ENCODE peak calls at places on chromosome 9, in ten cellular contexts. One of them, this sample, is unnamed.

GRCh38 chr9:136052433-136052880 is 42.6 kb downstream of the NACC2 start:
- DNase-seq in GM20000: no peak
- DNase-seq in heart right ventricle: no peak
- DNase-seq in GM13977: peak
- DNase-seq in CD14-positive monocyte: peak
- DNase-seq in GM13976: peak
- DNase-seq in D721Med: no peak
- DNase-seq in RWPE1: peak
- DNase-seq in H9: peak
- DNase-seq in choroid plexus epithelial cell: no peak
- DNase-seq in this sample: no peak

GRCh38 chr9:131673531-131673930 is 66.3 kb downstream of the RAPGEF1 start:
- DNase-seq in CD14-positive monocyte: no peak
- DNase-seq in GM20000: no peak
- DNase-seq in heart right ventricle: no peak
- DNase-seq in RWPE1: no peak
- DNase-seq in GM13976: no peak
- DNase-seq in H9: no peak
- DNase-seq in GM13977: no peak
- DNase-seq in choroid plexus epithelial cell: no peak
- DNase-seq in D721Med: no peak
- DNase-seq in this sample: no peak

GRCh38 chr9:27451207-27451792 is 72.8 kb upstream of the IFNK start:
- DNase-seq in CD14-positive monocyte: no peak
- DNase-seq in GM13977: no peak
- DNase-seq in H9: no peak
- DNase-seq in GM20000: no peak
- DNase-seq in RWPE1: no peak
- DNase-seq in GM13976: no peak
- DNase-seq in heart right ventricle: no peak
- DNase-seq in choroid plexus epithelial cell: no peak
- DNase-seq in D721Med: no peak
- DNase-seq in this sample: no peak

GRCh38 chr9:94780516-94780950 is 54.0 kb downstream of the AOPEP start:
- DNase-seq in CD14-positive monocyte: no peak
- DNase-seq in RWPE1: no peak
- DNase-seq in choroid plexus epithelial cell: no peak
- DNase-seq in GM13977: no peak
- DNase-seq in GM13976: no peak
- DNase-seq in H9: no peak
- DNase-seq in D721Med: no peak
- DNase-seq in GM20000: no peak
- DNase-seq in heart right ventricle: peak
- DNase-seq in this sample: no peak

GRCh38 chr9:571066-571465 is 270.4 kb upstream of the DMRT1 start:
- DNase-seq in H9: no peak
- DNase-seq in D721Med: no peak
- DNase-seq in RWPE1: no peak
- DNase-seq in GM20000: no peak
- DNase-seq in GM13977: no peak
- DNase-seq in heart right ventricle: no peak
- DNase-seq in CD14-positive monocyte: no peak
- DNase-seq in choroid plexus epithelial cell: no peak
- DNase-seq in GM13976: no peak
- DNase-seq in this sample: no peak

GRCh38 chr9:121537283-121537682 is 37.6 kb upstream of the GGTA1 start:
- DNase-seq in RWPE1: no peak
- DNase-seq in GM13977: no peak
- DNase-seq in D721Med: no peak
- DNase-seq in heart right ventricle: no peak
- DNase-seq in CD14-positive monocyte: no peak
- DNase-seq in choroid plexus epithelial cell: no peak
- DNase-seq in GM20000: no peak
- DNase-seq in H9: no peak
- DNase-seq in GM13976: no peak
- DNase-seq in this sample: no peak

GRCh38 chr9:79107911-79108676 is 463.7 kb upstream of the TLE4 start:
- DNase-seq in D721Med: no peak
- DNase-seq in H9: no peak
- DNase-seq in CD14-positive monocyte: no peak
- DNase-seq in choroid plexus epithelial cell: no peak
- DNase-seq in GM20000: no peak
- DNase-seq in heart right ventricle: no peak
- DNase-seq in RWPE1: no peak
- DNase-seq in GM13977: no peak
- DNase-seq in GM13976: no peak
- DNase-seq in this sample: no peak

GRCh38 chr9:120362446-120362845 is 217.5 kb downstream of the CDK5RAP2 start:
- DNase-seq in CD14-positive monocyte: no peak
- DNase-seq in choroid plexus epithelial cell: peak
- DNase-seq in GM20000: no peak
- DNase-seq in heart right ventricle: no peak
- DNase-seq in GM13977: no peak
- DNase-seq in D721Med: no peak
- DNase-seq in H9: no peak
- DNase-seq in GM13976: no peak
- DNase-seq in RWPE1: no peak
- DNase-seq in this sample: no peak

GRCh38 chr9:86749530-86750275 is 197.6 kb downstream of the GAS1 start:
- DNase-seq in heart right ventricle: peak
- DNase-seq in GM13977: no peak
- DNase-seq in H9: no peak
- DNase-seq in D721Med: no peak
- DNase-seq in RWPE1: no peak
- DNase-seq in GM13976: no peak
- DNase-seq in GM20000: no peak
- DNase-seq in CD14-positive monocyte: no peak
- DNase-seq in choroid plexus epithelial cell: peak
- DNase-seq in this sample: no peak

GRCh38 chr9:107260437-107261081 is 22.5 kb upstream of the RAD23B start:
- DNase-seq in heart right ventricle: no peak
- DNase-seq in GM20000: peak
- DNase-seq in RWPE1: no peak
- DNase-seq in CD14-positive monocyte: no peak
- DNase-seq in GM13976: peak
- DNase-seq in D721Med: no peak
- DNase-seq in H9: no peak
- DNase-seq in choroid plexus epithelial cell: no peak
- DNase-seq in GM13977: peak
- DNase-seq in this sample: peak

GRCh38 chr9:2181794-2182193 is 166.6 kb downstream of the SMARCA2 start:
- DNase-seq in CD14-positive monocyte: no peak
- DNase-seq in choroid plexus epithelial cell: peak
- DNase-seq in H9: peak
- DNase-seq in D721Med: no peak
- DNase-seq in RWPE1: peak
- DNase-seq in GM13976: no peak
- DNase-seq in GM13977: no peak
- DNase-seq in heart right ventricle: no peak
- DNase-seq in GM20000: no peak
- DNase-seq in this sample: no peak

GRCh38 chr9:106970219-106970975 is 107.4 kb downstream of the ZNF462 start:
- DNase-seq in GM13977: no peak
- DNase-seq in GM13976: no peak
- DNase-seq in H9: no peak
- DNase-seq in D721Med: no peak
- DNase-seq in heart right ventricle: no peak
- DNase-seq in RWPE1: no peak
- DNase-seq in CD14-positive monocyte: no peak
- DNase-seq in GM20000: no peak
- DNase-seq in choroid plexus epithelial cell: peak
- DNase-seq in this sample: no peak

GRCh38 chr9:81771606-81772005 is 82.3 kb upstream of the TLE1 start:
- DNase-seq in H9: no peak
- DNase-seq in D721Med: no peak
- DNase-seq in CD14-positive monocyte: no peak
- DNase-seq in GM13976: no peak
- DNase-seq in RWPE1: no peak
- DNase-seq in GM20000: no peak
- DNase-seq in heart right ventricle: no peak
- DNase-seq in GM13977: no peak
- DNase-seq in choroid plexus epithelial cell: peak
- DNase-seq in this sample: no peak

GRCh38 chr9:103992938-103993595 is 101.0 kb upstream of the SMC2 start:
- DNase-seq in D721Med: no peak
- DNase-seq in GM13976: no peak
- DNase-seq in CD14-positive monocyte: no peak
- DNase-seq in GM20000: no peak
- DNase-seq in H9: no peak
- DNase-seq in GM13977: no peak
- DNase-seq in heart right ventricle: no peak
- DNase-seq in choroid plexus epithelial cell: no peak
- DNase-seq in RWPE1: no peak
- DNase-seq in this sample: no peak

GRCh38 chr9:108534741-108535140 is 321.0 kb downstream of the ACTL7B start:
- DNase-seq in CD14-positive monocyte: no peak
- DNase-seq in GM20000: no peak
- DNase-seq in RWPE1: peak
- DNase-seq in GM13976: no peak
- DNase-seq in H9: no peak
- DNase-seq in heart right ventricle: no peak
- DNase-seq in choroid plexus epithelial cell: peak
- DNase-seq in GM13977: no peak
- DNase-seq in D721Med: no peak
- DNase-seq in this sample: no peak

GRCh38 chr9:134358026-134358967 is 32.0 kb downstream of the RXRA start:
- DNase-seq in heart right ventricle: peak
- DNase-seq in D721Med: no peak
- DNase-seq in RWPE1: peak
- DNase-seq in GM13976: no peak
- DNase-seq in GM13977: no peak
- DNase-seq in GM20000: no peak
- DNase-seq in CD14-positive monocyte: no peak
- DNase-seq in H9: no peak
- DNase-seq in choroid plexus epithelial cell: no peak
- DNase-seq in this sample: no peak

GRCh38 chr9:98775831-98776441 is 20.4 kb downstream of the ANKS6 start:
- DNase-seq in GM13977: peak
- DNase-seq in heart right ventricle: peak
- DNase-seq in H9: peak
- DNase-seq in choroid plexus epithelial cell: peak
- DNase-seq in GM20000: peak
- DNase-seq in GM13976: peak
- DNase-seq in CD14-positive monocyte: no peak
- DNase-seq in RWPE1: peak
- DNase-seq in D721Med: peak
- DNase-seq in this sample: no peak

GRCh38 chr9:91425270-91425669 is 1.6 kb upstream of the NFIL3 start:
- DNase-seq in H9: no peak
- DNase-seq in CD14-positive monocyte: no peak
- DNase-seq in GM20000: no peak
- DNase-seq in D721Med: no peak
- DNase-seq in heart right ventricle: no peak
- DNase-seq in GM13976: no peak
- DNase-seq in RWPE1: no peak
- DNase-seq in GM13977: no peak
- DNase-seq in choroid plexus epithelial cell: no peak
- DNase-seq in this sample: no peak

GRCh38 chr9:130885422-130886375 is 10.9 kb downstream of the QRFP start:
- DNase-seq in D721Med: no peak
- DNase-seq in GM13977: no peak
- DNase-seq in RWPE1: peak
- DNase-seq in heart right ventricle: no peak
- DNase-seq in H9: no peak
- DNase-seq in GM20000: no peak
- DNase-seq in GM13976: no peak
- DNase-seq in choroid plexus epithelial cell: no peak
- DNase-seq in CD14-positive monocyte: no peak
- DNase-seq in this sample: no peak

GRCh38 chr9:129868033-129868395 is 32.8 kb downstream of the USP20 start:
- DNase-seq in RWPE1: no peak
- DNase-seq in D721Med: no peak
- DNase-seq in GM20000: no peak
- DNase-seq in choroid plexus epithelial cell: no peak
- DNase-seq in GM13976: no peak
- DNase-seq in heart right ventricle: no peak
- DNase-seq in H9: no peak
- DNase-seq in GM13977: no peak
- DNase-seq in CD14-positive monocyte: no peak
- DNase-seq in this sample: no peak
- TF ChIP-seq CTCF in RWPE1: no peak
- TF ChIP-seq CTCF in D721Med: no peak
- TF ChIP-seq CTCF in GM20000: no peak
- TF ChIP-seq CTCF in choroid plexus epithelial cell: no peak
- TF ChIP-seq CTCF in GM13976: no peak
- TF ChIP-seq CTCF in heart right ventricle: no peak
- TF ChIP-seq CTCF in H9: no peak
- TF ChIP-seq CTCF in GM13977: no peak
- TF ChIP-seq CTCF in CD14-positive monocyte: no peak
- TF ChIP-seq CTCF in this sample: no peak

GRCh38 chr9:105088499-105088898 is 156.0 kb upstream of the SLC44A1 start:
- DNase-seq in GM13977: no peak
- DNase-seq in heart right ventricle: no peak
- DNase-seq in choroid plexus epithelial cell: no peak
- DNase-seq in GM13976: no peak
- DNase-seq in H9: no peak
- DNase-seq in CD14-positive monocyte: no peak
- DNase-seq in GM20000: no peak
- DNase-seq in D721Med: no peak
- DNase-seq in RWPE1: no peak
- DNase-seq in this sample: no peak
- TF ChIP-seq CTCF in GM13977: no peak
- TF ChIP-seq CTCF in heart right ventricle: no peak
- TF ChIP-seq CTCF in choroid plexus epithelial cell: no peak
- TF ChIP-seq CTCF in GM13976: no peak
- TF ChIP-seq CTCF in H9: peak
- TF ChIP-seq CTCF in CD14-positive monocyte: no peak
- TF ChIP-seq CTCF in GM20000: no peak
- TF ChIP-seq CTCF in D721Med: no peak
- TF ChIP-seq CTCF in RWPE1: no peak
- TF ChIP-seq CTCF in this sample: no peak

GRCh38 chr9:31799953-31800609 is 584.4 kb upstream of the ACO1 start:
- DNase-seq in heart right ventricle: no peak
- DNase-seq in GM20000: no peak
- DNase-seq in GM13976: no peak
- DNase-seq in H9: peak
- DNase-seq in GM13977: no peak
- DNase-seq in CD14-positive monocyte: no peak
- DNase-seq in RWPE1: peak
- DNase-seq in choroid plexus epithelial cell: peak
- DNase-seq in D721Med: no peak
- DNase-seq in this sample: no peak
- TF ChIP-seq CTCF in heart right ventricle: peak
- TF ChIP-seq CTCF in GM20000: peak
- TF ChIP-seq CTCF in GM13976: peak
- TF ChIP-seq CTCF in H9: peak
- TF ChIP-seq CTCF in GM13977: peak
- TF ChIP-seq CTCF in CD14-positive monocyte: no peak
- TF ChIP-seq CTCF in RWPE1: peak
- TF ChIP-seq CTCF in choroid plexus epithelial cell: peak
- TF ChIP-seq CTCF in D721Med: peak
- TF ChIP-seq CTCF in this sample: no peak

GRCh38 chr9:113591899-113592625 is 128.5 kb downstream of the RGS3 start:
- DNase-seq in CD14-positive monocyte: peak
- DNase-seq in choroid plexus epithelial cell: no peak
- DNase-seq in GM13976: no peak
- DNase-seq in D721Med: no peak
- DNase-seq in heart right ventricle: no peak
- DNase-seq in GM20000: no peak
- DNase-seq in GM13977: no peak
- DNase-seq in RWPE1: no peak
- DNase-seq in H9: no peak
- DNase-seq in this sample: no peak
- TF ChIP-seq CTCF in CD14-positive monocyte: peak
- TF ChIP-seq CTCF in choroid plexus epithelial cell: no peak
- TF ChIP-seq CTCF in GM13976: no peak
- TF ChIP-seq CTCF in D721Med: no peak
- TF ChIP-seq CTCF in heart right ventricle: no peak
- TF ChIP-seq CTCF in GM20000: no peak
- TF ChIP-seq CTCF in GM13977: no peak
- TF ChIP-seq CTCF in RWPE1: peak
- TF ChIP-seq CTCF in H9: no peak
- TF ChIP-seq CTCF in this sample: no peak